ENCODE peak calls at places on chromosomes 5 and 9, in eight cellular contexts. T is iPS DF 6.9, M is cardiac muscle cell, E is left ventricle myocardium inferior, P is esophagus squamous epithelium, U is tibial artery, B is aorta, C is mesenchymal stem cell. F is an unnamed sample. For H3K27me3 and H3K4me1, the result is how much of the 10 kb centered on the place peaks cover.

GRCh38 chr5:39629946-39630345 is 205.2 kb upstream of the DAB2 start:
- DNase-seq in T (no peak), M (no peak), E (no peak), P (no peak), U (no peak), B (no peak), C (no peak), F (no peak)

GRCh38 chr5:83085106-83085505 is 7.8 kb downstream of the XRCC4 start:
- DNase-seq in T (no peak), M (no peak), E (no peak), P (no peak), U (no peak), B (no peak), C (no peak), F (no peak)

GRCh38 chr5:91382530-91383026 is 539 bp downstream of the ARRDC3 start:
- DNase-seq in T (no peak), M (peak), E (no peak), P (no peak), U (peak), B (peak), C (peak), F (no peak)

GRCh38 chr5:135433626-135434426 is 13.3 kb downstream of the DCANP1 start:
- DNase-seq in T (no peak), M (no peak), E (no peak), P (no peak), U (no peak), B (no peak), C (no peak), F (peak)

GRCh38 chr5:16690243-16690839 is 73.5 kb upstream of the RETREG1 start:
- DNase-seq in T (no peak), M (peak), E (no peak), P (no peak), U (no peak), B (no peak), C (peak), F (no peak)

GRCh38 chr5:128778474-128778873 is 186.8 kb upstream of the SLC27A6 start:
- DNase-seq in T (no peak), M (no peak), E (no peak), P (no peak), U (no peak), B (no peak), C (no peak), F (no peak)

GRCh38 chr9:136499071-136499934 is 16.5 kb upstream of the SEC16A start:
- DNase-seq in T (no peak), M (no peak), E (no peak), P (no peak), U (no peak), B (no peak), C (no peak), F (no peak)

GRCh38 chr5:112636288-112636731 is 101.4 kb upstream of the APC start:
- DNase-seq in T (no peak), M (peak), E (no peak), P (no peak), U (no peak), B (no peak), C (no peak), F (no peak)

GRCh38 chr9:126419475-126419874 is 92.8 kb downstream of the MVB12B start:
- DNase-seq in T (no peak), M (no peak), E (peak), P (no peak), U (no peak), B (no peak), C (no peak), F (peak)

GRCh38 chr5:140321796-140322195 is 18.9 kb upstream of the PFDN1 start:
- DNase-seq in T (no peak), M (no peak), E (peak), P (no peak), U (peak), B (peak), C (no peak), F (peak)

GRCh38 chr9:21690561-21690960 is 111.9 kb upstream of the MTAP start:
- DNase-seq in T (no peak), M (no peak), E (no peak), P (no peak), U (no peak), B (no peak), C (no peak), F (no peak)

GRCh38 chr9:128723866-128724743 is at the start of gene ZDHHC12:
- DNase-seq in T (peak), M (peak), E (peak), P (peak), U (peak), B (peak), C (peak), F (peak)

GRCh38 chr5:132459983-132460834 is 30.4 kb downstream of the IRF1 start:
- DNase-seq in T (no peak), M (no peak), E (peak), P (no peak), U (peak), B (peak), C (peak), F (no peak)

GRCh38 chr5:80083115-80083890 is 48.2 kb downstream of the THBS4 start:
- DNase-seq in T (no peak), M (peak), E (no peak), P (no peak), U (no peak), B (no peak), C (peak), F (peak)

GRCh38 chr5:79547429-79547822 is 33.5 kb upstream of the HOMER1 start:
- DNase-seq in T (no peak), M (no peak), E (no peak), P (no peak), U (no peak), B (no peak), C (peak), F (peak)

GRCh38 chr5:181203842-181204560 is 995 bp downstream of the TRIM7 start:
- DNase-seq in T (no peak), M (no peak), E (no peak), P (no peak), U (peak), B (peak), C (peak), F (no peak)

GRCh38 chr9:38376266-38376665 is 16.2 kb upstream of the ALDH1B1 start:
- DNase-seq in T (no peak), M (no peak), E (no peak), P (no peak), U (no peak), B (peak), C (no peak), F (no peak)

GRCh38 chr9:124353166-124353768 is 62.0 kb downstream of the PSMB7 start:
- DNase-seq in T (no peak), M (no peak), E (no peak), P (no peak), U (no peak), B (no peak), C (no peak), F (no peak)

GRCh38 chr5:168976311-168976893 is 324.5 kb downstream of the SLIT3 start:
- DNase-seq in T (no peak), M (no peak), E (no peak), P (no peak), U (no peak), B (no peak), C (no peak), F (no peak)

GRCh38 chr5:73718762-73719161 is 92.8 kb downstream of the ARHGEF28 start:
- DNase-seq in T (no peak), M (no peak), E (no peak), P (no peak), U (no peak), B (no peak), C (no peak), F (no peak)

GRCh38 chr5:110611817-110612216 is 114.7 kb downstream of the TMEM232 start:
- DNase-seq in T (no peak), M (no peak), E (no peak), P (no peak), U (no peak), B (no peak), C (no peak), F (no peak)

GRCh38 chr5:633521-633955 is 21.4 kb downstream of the CEP72 start:
- DNase-seq in T (no peak), M (no peak), E (no peak), P (no peak), U (no peak), B (no peak), C (no peak), F (no peak)

GRCh38 chr5:97554992-97555981 is 372.2 kb upstream of the RIOK2 start:
- DNase-seq in T (no peak), M (no peak), E (no peak), P (no peak), U (no peak), B (no peak), C (no peak), F (no peak)

DNA sequence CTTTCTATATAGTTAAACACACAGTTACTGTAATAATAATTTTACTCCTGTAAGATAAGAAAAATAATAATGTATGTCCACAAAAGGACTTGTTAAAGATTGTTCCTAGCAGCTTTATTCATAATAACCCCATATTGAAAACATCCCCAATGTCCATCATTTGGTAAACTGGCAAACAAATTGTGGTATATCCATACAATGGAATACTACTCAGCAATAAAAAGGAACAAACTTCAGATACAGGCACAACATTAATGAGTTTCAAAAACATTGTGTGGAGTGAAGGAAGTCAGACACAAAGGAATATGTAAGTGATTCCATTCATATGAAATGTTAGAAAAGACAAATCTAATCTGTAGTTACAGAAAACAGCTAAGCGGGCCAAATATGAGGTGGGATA is 1.9 kb upstream of the MEGF10 start:
- DNase-seq in T (no peak), M (no peak), E (no peak), P (no peak), U (no peak), B (no peak), C (no peak), F (no peak)
- H3K27me3 ChIP-seq in T (under half), M (under half), E (half or more), P (under half), U (under half), B (under half), C (under half), F (under half)

GRCh38 chr9:33155393-33155792 is 11.7 kb downstream of the B4GALT1 start:
- DNase-seq in T (no peak), M (no peak), E (no peak), P (no peak), U (no peak), B (no peak), C (no peak), F (no peak)
- H3K4me1 ChIP-seq in T (under half), M (under half), E (half or more), P (under half), U (half or more), B (under half), C (under half), F (half or more)

GRCh38 chr5:3594514-3595101 is 1.0 kb upstream of the IRX1 start:
- DNase-seq in T (no peak), M (peak), E (no peak), P (no peak), U (peak), B (no peak), C (no peak), F (no peak)

GRCh38 chr5:3597002-3597726 is 1.5 kb downstream of the IRX1 start:
- DNase-seq in T (no peak), M (peak), E (no peak), P (no peak), U (no peak), B (no peak), C (no peak), F (no peak)

GRCh38 chr5:3595102-3595961 is at the start of gene IRX1:
- DNase-seq in T (no peak), M (peak), E (no peak), P (no peak), U (no peak), B (no peak), C (no peak), F (no peak)

GRCh38 chr5:3597727-3598082 is 2.1 kb downstream of the IRX1 start:
- DNase-seq in T (no peak), M (no peak), E (no peak), P (no peak), U (no peak), B (no peak), C (no peak), F (no peak)

DNA sequence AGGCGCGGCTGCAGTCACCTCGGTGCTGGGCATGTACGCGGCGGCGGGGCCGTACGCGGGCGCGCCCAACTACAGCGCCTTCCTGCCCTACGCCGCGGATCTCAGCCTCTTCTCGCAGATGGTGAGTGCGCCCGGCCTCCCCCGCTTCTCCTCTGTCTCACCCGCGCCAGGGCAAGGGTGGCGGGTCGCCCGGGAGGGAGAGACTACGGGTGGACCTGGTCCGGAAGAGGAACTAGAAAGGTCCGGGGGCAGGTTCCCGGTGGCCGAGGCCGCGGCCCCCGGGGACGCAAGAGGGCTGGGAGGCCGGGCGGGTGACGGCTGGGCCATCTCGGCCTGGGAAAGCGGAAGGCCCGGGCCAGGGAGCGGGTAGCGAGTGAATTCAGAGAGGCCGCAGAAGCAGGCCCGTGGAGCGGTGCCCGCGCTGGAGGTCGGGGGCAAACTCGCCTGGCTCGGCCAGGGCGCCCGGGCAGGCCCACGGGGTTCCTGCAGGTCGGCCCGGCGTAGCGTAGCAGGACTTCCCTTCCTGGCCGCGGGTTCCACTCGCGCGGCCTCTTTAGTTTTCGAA is 711 bp downstream of the IRX1 start:
- DNase-seq in T (no peak), M (peak), E (no peak), P (no peak), U (no peak), B (no peak), C (no peak), F (no peak)
- H3K27me3 ChIP-seq in T (half or more), M (half or more), E (half or more), P (half or more), U (half or more), B (under half), C (under half), F (half or more)

GRCh38 chr9:134325096-134325812 is 1.0 kb upstream of the RXRA start:
- DNase-seq in T (no peak), M (peak), E (peak), P (no peak), U (no peak), B (peak), C (peak), F (no peak)
- H3K4me1 ChIP-seq in T (under half), M (half or more), E (half or more), P (under half), U (half or more), B (under half), C (half or more), F (under half)

GRCh38 chr5:148406406-148406805 is 22.6 kb downstream of the FBXO38 start:
- DNase-seq in T (no peak), M (no peak), E (no peak), P (no peak), U (no peak), B (no peak), C (no peak), F (no peak)
- H3K27me3 ChIP-seq in T (under half), M (under half), E (under half), P (under half), U (under half), B (under half), C (under half), F (under half)

GRCh38 chr9:19160085-19160484 is 32.8 kb upstream of the PLIN2 start:
- DNase-seq in T (no peak), M (no peak), E (no peak), P (no peak), U (no peak), B (no peak), C (no peak), F (no peak)

GRCh38 chr9:19155106-19155999 is 28.1 kb upstream of the PLIN2 start:
- DNase-seq in T (no peak), M (no peak), E (no peak), P (no peak), U (no peak), B (no peak), C (no peak), F (no peak)

GRCh38 chr9:19156026-19156474 is 28.8 kb upstream of the PLIN2 start:
- DNase-seq in T (no peak), M (no peak), E (no peak), P (no peak), U (no peak), B (no peak), C (no peak), F (no peak)

GRCh38 chr9:19154135-19154612 is 26.9 kb upstream of the PLIN2 start:
- DNase-seq in T (no peak), M (no peak), E (peak), P (no peak), U (peak), B (peak), C (peak), F (peak)

GRCh38 chr9:19156805-19157204 is 29.5 kb upstream of the PLIN2 start:
- DNase-seq in T (no peak), M (no peak), E (peak), P (no peak), U (peak), B (peak), C (no peak), F (peak)
- H3K4me1 ChIP-seq in T (under half), M (under half), E (under half), P (under half), U (under half), B (under half), C (under half), F (under half)

DNA sequence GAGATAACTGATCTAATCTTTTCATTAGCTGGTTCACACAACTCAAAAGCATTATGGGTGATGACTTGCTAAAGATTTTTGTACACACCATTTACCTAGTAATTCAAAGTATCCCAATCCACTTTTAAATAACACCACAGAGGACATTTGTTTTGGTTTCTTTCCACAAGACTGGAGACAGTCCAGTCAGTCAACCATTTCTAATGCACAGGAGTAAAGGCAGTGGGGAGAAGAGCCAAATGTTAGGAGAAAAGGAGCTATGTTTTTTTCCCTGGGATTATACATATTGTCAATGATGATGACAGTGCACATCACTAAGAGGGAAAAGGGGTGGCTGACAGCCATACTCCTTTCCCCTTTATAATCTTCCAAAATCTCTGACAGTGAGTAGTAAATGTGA is 240.9 kb downstream of the GABRB2 start:
- DNase-seq in T (no peak), M (no peak), E (no peak), P (no peak), U (no peak), B (no peak), C (no peak), F (no peak)
- H3K27me3 ChIP-seq in T (under half), M (under half), E (under half), P (under half), U (under half), B (under half), C (under half), F (under half)

DNA sequence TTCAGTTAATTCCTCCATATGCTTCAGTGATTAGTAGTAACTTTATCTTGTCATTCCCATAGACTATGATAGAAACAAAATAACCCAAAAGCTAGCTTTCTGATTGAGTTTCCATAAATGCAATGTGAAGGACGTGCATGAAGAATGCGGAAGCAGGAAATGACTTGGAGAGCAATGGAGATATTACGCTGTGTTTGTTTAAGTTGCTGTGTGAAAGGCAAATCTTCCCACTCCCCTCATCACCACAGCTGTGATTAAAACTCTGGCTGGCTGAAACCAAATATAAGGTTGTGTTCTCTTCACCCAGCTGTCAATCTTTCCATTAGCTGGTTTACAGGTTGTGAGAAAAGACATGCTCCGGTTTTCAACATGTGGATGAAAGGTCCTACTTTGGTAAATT is 83.9 kb downstream of the NR2F1-AS1 start:
- DNase-seq in T (no peak), M (no peak), E (no peak), P (no peak), U (no peak), B (no peak), C (peak), F (no peak)
- H3K4me1 ChIP-seq in T (under half), M (under half), E (under half), P (under half), U (under half), B (under half), C (under half), F (under half)

GRCh38 chr5:3590967-3591900 is 4.4 kb upstream of the IRX1 start:
- DNase-seq in T (no peak), M (no peak), E (no peak), P (no peak), U (no peak), B (no peak), C (no peak), F (no peak)
- H3K27me3 ChIP-seq in T (half or more), M (half or more), E (half or more), P (half or more), U (half or more), B (under half), C (half or more), F (half or more)

F was measured in gastrocnemius medialis.